ENCODE peak calls at places on chromosomes 2 and 18, in nine cellular contexts. O is neural progenitor cell, K is cardiac muscle cell, R is PC-3, J is osteocyte, D is endothelial cell, M is body of pancreas, B is activated B cell treated with CpG ODN at 0.5 μM for 24 hours, U is transverse colon. Z is an unnamed sample.
A peak's percentile ranks its signal among the peaks of the same experiment; 100 is the strongest.

GRCh38 chr2:99507964-99508818 is 18.4 kb upstream of the REV1 start:
- DNase-seq in M (no peak), U (no peak), B (no peak), O (no peak), D (no peak), R (peak; percentile 20), K (no peak), J (no peak), Z (no peak)

GRCh38 chr2:240819404-240820013 is 510 bp downstream of the KIF1A start:
- DNase-seq in U (no peak), K (peak; percentile 28), J (peak; percentile 82), M (peak; percentile 76), R (no peak), O (peak; percentile 71), D (no peak), B (no peak), Z (peak; percentile 35)

GRCh38 chr2:241274127-241274526 is 41.3 kb downstream of the HDLBP start:
- DNase-seq in B (no peak), R (no peak), K (no peak), D (no peak), U (no peak), M (peak; percentile 48), O (no peak), J (no peak), Z (no peak)

GRCh38 chr2:121613152-121613551 is 36.1 kb downstream of the CLASP1 start:
- DNase-seq in M (no peak), R (no peak), D (no peak), O (no peak), K (no peak), B (no peak), U (no peak), J (no peak), Z (no peak)

GRCh38 chr2:38000485-38001222 is 75.3 kb downstream of the CYP1B1 start:
- DNase-seq in U (no peak), M (no peak), O (no peak), B (no peak), J (no peak), K (no peak), R (no peak), D (no peak), Z (no peak)

GRCh38 chr2:177535968-177536514 is 143.5 kb downstream of the AGPS start:
- DNase-seq in R (no peak), O (no peak), J (no peak), M (no peak), D (no peak), K (no peak), B (no peak), U (no peak), Z (no peak)

GRCh38 chr18:7094432-7094831 is 23.2 kb downstream of the LAMA1 start:
- DNase-seq in K (no peak), R (no peak), D (no peak), O (no peak), M (no peak), U (no peak), J (no peak), B (no peak), Z (no peak)

GRCh38 chr2:186183406-186183805 is 302.7 kb upstream of the ZC3H15 start:
- DNase-seq in D (no peak), U (no peak), K (no peak), O (no peak), M (no peak), R (no peak), B (no peak), J (no peak), Z (no peak)

GRCh38 chr2:4047961-4048891 is 344.9 kb downstream of the DCDC2C start:
- DNase-seq in R (peak; percentile 22), D (no peak), O (no peak), B (no peak), M (no peak), U (no peak), K (no peak), J (no peak), Z (no peak)

GRCh38 chr18:73638709-73639108 is 508.9 kb downstream of the FBXO15 start:
- DNase-seq in K (no peak), R (peak; percentile 33), U (no peak), M (no peak), O (no peak), D (no peak), J (no peak), B (no peak), Z (no peak)

GRCh38 chr2:180124273-180124881 is 117.3 kb upstream of the CWC22 start:
- DNase-seq in K (peak; percentile 71), B (no peak), U (no peak), J (no peak), R (peak; percentile 84), D (peak; percentile 9), O (peak; percentile 55), M (no peak), Z (peak; percentile 46)

GRCh38 chr2:196849895-196850294 is 40.7 kb upstream of the C2orf66 start:
- DNase-seq in B (no peak), J (no peak), U (peak; percentile 32), R (peak; percentile 50), D (no peak), M (no peak), K (peak; percentile 50), O (peak; percentile 11), Z (no peak)

GRCh38 chr2:240813231-240813921 is 6.6 kb downstream of the KIF1A start:
- DNase-seq in R (no peak), D (no peak), K (no peak), M (no peak), J (peak; percentile 75), O (no peak), U (peak; percentile 2), B (peak; percentile 10), Z (no peak)

GRCh38 chr18:42086288-42086687 is 131.3 kb downstream of the PIK3C3 start:
- DNase-seq in B (no peak), U (no peak), J (no peak), R (peak; percentile 22), M (no peak), O (no peak), D (no peak), K (no peak), Z (no peak)

DNA sequence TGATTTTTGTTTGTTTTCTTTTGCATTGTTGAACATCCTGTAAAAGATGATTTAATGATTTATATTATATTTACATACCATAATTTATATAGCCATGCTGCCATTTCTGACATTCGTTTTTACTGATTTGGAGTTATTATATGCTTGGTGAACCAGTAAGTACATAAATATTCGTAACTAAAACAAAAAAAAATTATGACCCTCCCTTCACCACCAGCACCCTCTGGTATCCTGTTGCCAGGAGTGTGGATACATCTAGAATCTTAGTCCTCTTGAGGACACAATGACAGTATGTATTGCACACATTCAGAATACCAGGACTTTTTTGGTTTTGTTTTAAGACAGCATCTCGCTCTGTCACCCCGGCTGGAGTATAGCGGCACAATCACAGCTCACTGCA is 43.9 kb upstream of the B3GNT7 start:
- DNase-seq in U (peak; percentile 1), J (no peak), O (no peak), B (no peak), M (no peak), D (no peak), R (peak; percentile 26), K (no peak), Z (no peak)
- TF ChIP-seq CTCF in U (no peak), J (no peak), O (no peak), B (no peak), M (no peak), D (no peak), R (no peak), K (no peak), Z (no peak)

GRCh38 chr2:219615894-219616293 is 11.5 kb upstream of the SLC4A3 start:
- DNase-seq in U (no peak), M (no peak), O (no peak), K (no peak), J (no peak), D (no peak), R (no peak), B (no peak), Z (no peak)
- TF ChIP-seq CTCF in U (no peak), M (no peak), O (no peak), K (no peak), J (no peak), D (no peak), R (no peak), B (no peak), Z (no peak)

GRCh38 chr18:24024425-24024824 is 9.9 kb downstream of the TTC39C start:
- DNase-seq in O (no peak), K (no peak), R (no peak), D (no peak), U (no peak), J (no peak), B (no peak), M (no peak), Z (no peak)

GRCh38 chr18:24021505-24021904 is 7.0 kb downstream of the TTC39C start:
- DNase-seq in O (no peak), U (no peak), J (no peak), B (no peak), D (no peak), M (no peak), R (no peak), K (no peak), Z (no peak)

GRCh38 chr18:24022141-24022540 is 7.6 kb downstream of the TTC39C start:
- DNase-seq in O (no peak), U (no peak), R (no peak), D (no peak), B (no peak), K (no peak), M (no peak), J (no peak), Z (no peak)

GRCh38 chr18:24026457-24026856 is 11.9 kb downstream of the TTC39C start:
- DNase-seq in J (no peak), D (no peak), K (no peak), R (peak; percentile 49), B (no peak), U (no peak), M (no peak), O (no peak), Z (no peak)

GRCh38 chr18:24023185-24023814 is 8.7 kb downstream of the TTC39C start:
- DNase-seq in D (peak; percentile 11), K (no peak), J (no peak), U (no peak), B (no peak), M (no peak), O (peak; percentile 53), R (peak; percentile 88), Z (no peak)
- TF ChIP-seq CTCF in D (peak; percentile 14), K (no peak), J (no peak), U (no peak), B (no peak), M (no peak), O (peak; percentile 45), R (no peak), Z (no peak)

GRCh38 chr2:161067846-161068245 is 92.4 kb upstream of the TANK start:
- DNase-seq in D (no peak), J (no peak), B (no peak), U (no peak), K (no peak), M (no peak), R (no peak), O (no peak), Z (no peak)

GRCh38 chr2:161063074-161063945 is 96.9 kb upstream of the TANK start:
- DNase-seq in B (peak; percentile 18), U (peak; percentile 80), M (peak; percentile 79), R (peak; percentile 93), D (peak; percentile 70), K (peak; percentile 82), O (peak; percentile 85), J (peak; percentile 85), Z (peak; percentile 36)

GRCh38 chr2:161059388-161059787 is 100.8 kb upstream of the TANK start:
- DNase-seq in K (no peak), O (no peak), J (no peak), R (no peak), D (no peak), U (no peak), M (no peak), B (no peak), Z (no peak)

GRCh38 chr2:161061786-161062185 is 98.4 kb upstream of the TANK start:
- DNase-seq in J (no peak), U (no peak), R (no peak), O (no peak), M (no peak), B (no peak), K (no peak), D (no peak), Z (no peak)

GRCh38 chr2:161063946-161064306 is 96.3 kb upstream of the TANK start:
- DNase-seq in K (no peak), B (no peak), O (no peak), J (no peak), M (no peak), R (no peak), U (no peak), D (no peak), Z (no peak)
- TF ChIP-seq CTCF in K (no peak), B (no peak), O (no peak), J (peak; percentile 10), M (no peak), R (peak; percentile 23), U (no peak), D (peak; percentile 20), Z (no peak)

Z was measured in GM13976.